ENCODE peak calls at places on chromosome 17, in four cellular contexts. S is HepG2, N is K562, P is H1. B is an unnamed sample.

GRCh38 chr17:50769884-50770283 is 2.6 kb upstream of the ANKRD40CL start:
- DNase-seq in S (no peak), N (no peak), P (peak), B (no peak)

GRCh38 chr17:68587847-68588246 is 13.3 kb downstream of the FAM20A start:
- DNase-seq in S (no peak), N (no peak), P (no peak), B (no peak)

GRCh38 chr17:13311301-13311700 is 290.4 kb downstream of the HS3ST3A1 start:
- DNase-seq in S (no peak), N (no peak), P (no peak), B (no peak)

GRCh38 chr17:76872221-76872873 is 4.1 kb downstream of the MGAT5B start:
- DNase-seq in S (no peak), N (no peak), P (no peak), B (peak)

GRCh38 chr17:64328875-64329405 is 61.7 kb downstream of the PECAM1 start:
- DNase-seq in S (no peak), N (no peak), P (no peak), B (no peak)

GRCh38 chr17:39960406-39961053 is 2.3 kb upstream of the GSDMA start:
- DNase-seq in S (peak), N (no peak), P (no peak), B (no peak)

GRCh38 chr17:37833237-37833859 is 88.5 kb upstream of the HNF1B start:
- DNase-seq in S (no peak), N (no peak), P (no peak), B (no peak)

GRCh38 chr17:40722146-40722720 is 18.7 kb upstream of the KRT24 start:
- DNase-seq in S (no peak), N (no peak), P (no peak), B (no peak)

GRCh38 chr17:18975597-18975996 is 23.6 kb downstream of the SLC5A10 start:
- DNase-seq in S (no peak), N (no peak), P (no peak), B (no peak)

GRCh38 chr17:80649200-80649644 is 104.6 kb downstream of the RPTOR start:
- DNase-seq in S (no peak), N (no peak), P (no peak), B (no peak)

GRCh38 chr17:78485416-78486168 is 91.6 kb downstream of the DNAH17 start:
- DNase-seq in S (no peak), N (no peak), P (no peak), B (no peak)

GRCh38 chr17:78484300-78485159 is 92.7 kb downstream of the DNAH17 start:
- DNase-seq in S (no peak), N (peak), P (peak), B (peak)

GRCh38 chr17:78488156-78488555 is 89.0 kb downstream of the DNAH17 start:
- DNase-seq in S (no peak), N (no peak), P (no peak), B (no peak)

GRCh38 chr17:78486946-78487680 is 90.1 kb downstream of the DNAH17 start:
- DNase-seq in S (no peak), N (no peak), P (no peak), B (no peak)

DNA sequence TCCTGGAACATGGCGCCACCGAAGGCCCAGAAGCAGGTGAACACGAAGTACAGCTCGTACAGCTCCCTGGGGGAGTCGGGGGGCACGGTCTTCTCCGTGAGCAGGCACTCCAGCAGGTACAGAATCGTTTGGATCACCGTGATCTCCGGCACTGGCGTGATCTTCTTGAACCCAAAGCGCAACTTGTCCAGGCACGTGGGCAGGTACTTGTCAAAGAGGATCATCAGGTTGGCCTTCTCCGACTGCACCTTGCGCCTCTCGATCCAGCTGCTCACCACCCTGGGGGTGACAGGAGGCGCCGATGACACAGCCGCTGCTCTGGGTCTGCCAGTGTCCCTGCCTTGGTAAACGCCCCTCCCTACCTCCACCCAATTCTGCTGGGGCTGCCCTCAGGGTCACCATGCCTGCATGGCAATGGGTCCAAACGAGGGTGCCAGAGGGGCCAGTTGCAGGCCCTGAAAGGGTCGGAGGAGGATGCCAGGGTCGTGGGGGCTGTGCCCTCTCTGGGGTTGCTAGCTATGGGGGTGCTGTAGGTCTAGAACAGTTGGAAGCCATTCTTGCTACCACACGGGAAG is 90.9 kb downstream of the DNAH17 start:
- DNase-seq in S (no peak), N (no peak), P (no peak), B (no peak)
- TF ChIP-seq RNF2 in S (no peak), N (no peak), P (no peak), B (no peak)

DNA sequence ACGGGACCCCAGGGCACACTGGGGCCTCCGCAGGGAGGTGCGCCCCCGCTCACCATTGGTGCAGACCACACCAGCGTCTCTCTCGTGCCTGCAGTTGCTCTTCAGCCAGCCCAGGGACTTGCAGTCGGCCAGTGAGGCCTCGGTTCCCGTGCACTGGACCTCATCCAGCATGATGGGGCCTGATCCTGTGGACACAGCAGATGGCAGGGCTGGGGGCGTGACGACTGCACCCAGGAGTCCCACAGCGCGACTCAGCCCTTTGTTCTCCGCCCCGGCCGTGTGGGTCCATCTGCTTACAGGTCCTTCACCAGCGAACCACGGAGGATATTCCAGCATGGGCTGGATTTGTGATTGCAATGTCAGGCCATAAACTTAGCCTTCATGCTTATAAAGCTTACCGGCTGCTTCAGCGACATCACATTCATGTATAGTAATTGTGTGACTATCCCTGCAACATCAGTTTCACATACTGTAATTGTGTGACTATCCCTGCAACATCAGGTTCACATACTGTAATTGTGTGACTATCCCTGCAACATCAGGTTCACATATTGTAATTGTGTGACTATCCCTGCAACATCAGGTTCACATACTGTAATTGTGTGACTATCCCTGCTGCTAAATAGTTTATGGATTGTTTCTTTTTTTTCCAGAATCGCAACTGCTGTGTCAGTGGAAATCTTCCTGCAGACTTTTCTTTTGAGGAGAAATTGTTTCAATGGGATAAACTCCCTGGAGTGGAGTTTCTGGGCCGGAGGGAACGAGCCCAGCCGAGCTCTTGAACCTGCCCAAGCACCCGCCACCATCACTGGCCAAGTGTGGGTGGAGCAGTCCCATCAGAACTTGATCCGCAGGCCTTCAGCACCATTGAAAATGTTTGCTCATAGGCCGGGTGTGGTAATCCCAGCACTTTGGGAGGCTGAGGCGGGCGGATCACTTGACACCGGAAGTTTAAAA is 4.8 kb downstream of the LGALS3BP start:
- DNase-seq in S (no peak), N (no peak), P (no peak), B (no peak)
- TF ChIP-seq RNF2 in S (no peak), N (peak), P (no peak), B (no peak)

DNA sequence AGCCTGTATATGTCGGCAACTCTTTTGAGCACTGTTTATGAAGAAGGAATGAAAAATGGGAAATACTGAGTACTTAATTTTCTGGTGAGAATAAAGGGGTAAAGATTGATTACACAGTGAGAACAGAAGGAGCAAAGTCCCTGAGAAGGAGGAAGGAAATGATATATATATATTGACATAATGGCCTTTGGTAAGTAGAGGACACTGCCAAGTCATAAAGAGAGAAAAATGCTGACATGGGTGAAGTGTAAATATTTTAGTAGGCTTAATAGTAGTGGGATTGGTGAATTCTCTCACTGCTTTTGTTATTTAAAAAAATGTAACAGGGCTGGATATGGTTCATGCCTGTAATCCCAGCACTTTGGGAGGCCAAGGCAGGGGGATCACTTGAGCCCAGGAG is 16.2 kb downstream of the VMP1 start:
- DNase-seq in S (peak), N (no peak), P (no peak), B (no peak)
- TF ChIP-seq RNF2 in S (no peak), N (no peak), P (no peak), B (no peak)

GRCh38 chr17:74371653-74372147 is 4.4 kb downstream of the GPR142 start:
- DNase-seq in S (no peak), N (no peak), P (no peak), B (no peak)
- TF ChIP-seq RNF2 in S (no peak), N (no peak), P (no peak), B (no peak)

GRCh38 chr17:15958484-15958854 is 13.5 kb downstream of the ADORA2B start:
- DNase-seq in S (no peak), N (no peak), P (no peak), B (no peak)

GRCh38 chr17:15954222-15954621 is 9.3 kb downstream of the ADORA2B start:
- DNase-seq in S (no peak), N (no peak), P (no peak), B (peak)

GRCh38 chr17:15955793-15956541 is 11.0 kb downstream of the ADORA2B start:
- DNase-seq in S (no peak), N (peak), P (no peak), B (no peak)

GRCh38 chr17:15957206-15957605 is 12.3 kb downstream of the ADORA2B start:
- DNase-seq in S (no peak), N (peak), P (no peak), B (no peak)

GRCh38 chr17:15957608-15958307 is 12.8 kb downstream of the ADORA2B start:
- DNase-seq in S (no peak), N (no peak), P (no peak), B (no peak)
- TF ChIP-seq RNF2 in S (no peak), N (no peak), P (no peak), B (no peak)

GRCh38 chr17:56752263-56752662 is 81.5 kb downstream of the C17orf67 start:
- DNase-seq in S (no peak), N (no peak), P (no peak), B (no peak)
- TF ChIP-seq RNF2 in S (no peak), N (no peak), P (no peak), B (no peak)

DNA sequence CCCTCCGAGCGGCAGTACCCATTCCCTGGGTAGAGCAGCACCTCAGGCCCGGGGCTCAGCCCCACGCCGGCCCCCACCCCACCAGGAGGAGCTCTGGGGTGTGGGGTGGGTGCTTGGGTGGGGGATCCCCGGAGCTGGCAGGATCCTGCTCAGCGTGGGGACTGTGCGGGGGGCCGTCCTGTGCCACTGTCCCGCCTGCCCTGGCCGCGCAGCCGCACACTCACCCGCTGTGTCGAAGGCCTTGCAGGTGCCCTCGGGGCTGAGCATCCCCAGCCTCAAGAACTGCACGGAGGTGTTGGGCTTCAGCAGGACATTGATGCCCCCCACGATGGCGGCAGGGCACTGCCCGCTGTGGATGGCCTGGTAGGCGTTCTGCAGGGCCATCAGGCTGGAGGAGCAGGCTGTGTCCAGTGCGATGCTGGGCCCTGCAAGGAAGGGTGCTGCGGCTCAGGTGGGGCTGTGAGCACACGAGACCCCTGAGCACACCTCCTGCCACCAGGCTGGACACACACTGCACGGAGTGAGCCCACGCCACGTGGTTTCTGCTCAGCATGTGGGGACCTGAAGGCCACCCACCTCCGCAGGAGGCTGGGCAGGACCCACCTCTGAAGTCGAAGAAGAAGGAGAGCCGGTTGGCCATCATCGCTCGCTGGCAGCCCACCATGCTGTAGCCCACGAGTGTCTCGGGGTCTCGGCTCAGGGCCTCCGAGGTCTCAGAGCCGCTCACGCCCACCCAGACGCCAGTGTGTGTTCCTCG is 4.9 kb downstream of the FASN start:
- DNase-seq in S (no peak), N (no peak), P (no peak), B (no peak)
- TF ChIP-seq RNF2 in S (no peak), N (no peak), P (no peak), B (no peak)

DNA sequence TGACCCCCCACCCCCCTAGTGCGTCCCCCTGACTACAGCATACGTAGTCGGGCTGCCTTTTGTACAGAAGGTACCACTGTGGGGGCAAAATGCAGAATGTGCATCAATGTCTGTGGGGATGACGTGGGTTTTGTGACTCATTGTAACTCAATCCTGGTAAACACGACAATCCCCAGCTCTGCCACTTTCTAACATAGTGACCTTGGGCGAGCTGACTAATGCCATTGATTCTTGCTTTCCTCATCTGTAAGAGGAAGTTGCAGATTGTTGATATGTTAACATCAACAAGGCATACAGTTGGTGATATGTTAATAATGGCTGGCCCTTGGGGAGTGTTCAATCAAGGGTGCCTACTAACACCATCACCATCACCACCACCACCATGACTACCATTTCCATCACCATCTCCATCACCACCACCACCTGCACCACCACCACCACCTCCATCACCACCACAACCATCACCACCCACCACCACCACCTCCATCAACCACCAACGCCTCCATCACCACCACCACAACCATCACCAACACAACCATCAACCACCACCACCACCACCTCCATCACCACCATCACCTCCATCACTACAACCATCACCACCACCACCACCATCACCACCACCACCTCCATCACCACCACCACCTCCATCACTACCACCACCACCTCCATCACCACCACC is 15.9 kb downstream of the MARCHF10 start:
- DNase-seq in S (peak), N (no peak), P (no peak), B (peak)
- TF ChIP-seq RNF2 in S (no peak), N (no peak), P (no peak), B (no peak)